ENCODE peak calls at places on chromosomes 7 and 10, in eight cellular contexts. One of them, this sample, is unnamed.

GRCh38 chr7:30845426-30846135 is 66.1 kb upstream of the AQP1 start:
- DNase-seq in T follicular helper cell: no peak
- DNase-seq in RCC 7860: no peak
- DNase-seq in T-cell: no peak
- DNase-seq in NCI-H2029: no peak
- DNase-seq in astrocyte: peak; percentile 30
- DNase-seq in Caco-2: peak; percentile 21
- DNase-seq in mucosa of gallbladder: no peak
- DNase-seq in this sample: no peak

GRCh38 chr10:118721005-118721876 is 33.5 kb downstream of the CACUL1 start:
- DNase-seq in T follicular helper cell: peak; percentile 38
- DNase-seq in RCC 7860: peak; percentile 41
- DNase-seq in T-cell: no peak
- DNase-seq in NCI-H2029: no peak
- DNase-seq in astrocyte: peak; percentile 9
- DNase-seq in Caco-2: no peak
- DNase-seq in mucosa of gallbladder: peak; percentile 74
- DNase-seq in this sample: no peak

GRCh38 chr10:131548176-131548575 is 236.7 kb upstream of the TCERG1L start:
- DNase-seq in T follicular helper cell: no peak
- DNase-seq in RCC 7860: no peak
- DNase-seq in T-cell: no peak
- DNase-seq in NCI-H2029: no peak
- DNase-seq in astrocyte: no peak
- DNase-seq in Caco-2: no peak
- DNase-seq in mucosa of gallbladder: no peak
- DNase-seq in this sample: no peak

GRCh38 chr10:61902448-61903183 is 1.1 kb downstream of the ARID5B start:
- DNase-seq in T follicular helper cell: peak; percentile 59
- DNase-seq in RCC 7860: peak; percentile 49
- DNase-seq in T-cell: peak; percentile 57
- DNase-seq in NCI-H2029: no peak
- DNase-seq in astrocyte: peak; percentile 63
- DNase-seq in Caco-2: peak; percentile 87
- DNase-seq in mucosa of gallbladder: peak; percentile 58
- DNase-seq in this sample: no peak

GRCh38 chr10:3777876-3778707 is 6.9 kb downstream of the KLF6 start:
- DNase-seq in T follicular helper cell: no peak
- DNase-seq in RCC 7860: peak; percentile 10
- DNase-seq in T-cell: no peak
- DNase-seq in NCI-H2029: no peak
- DNase-seq in astrocyte: no peak
- DNase-seq in Caco-2: no peak
- DNase-seq in mucosa of gallbladder: no peak
- DNase-seq in this sample: no peak

GRCh38 chr7:159015081-159015893 is 129.4 kb downstream of the VIPR2 start:
- DNase-seq in T follicular helper cell: no peak
- DNase-seq in RCC 7860: no peak
- DNase-seq in T-cell: no peak
- DNase-seq in NCI-H2029: no peak
- DNase-seq in astrocyte: no peak
- DNase-seq in Caco-2: peak; percentile 59
- DNase-seq in mucosa of gallbladder: peak; percentile 70
- DNase-seq in this sample: peak; percentile 34

GRCh38 chr10:124632064-124632531 is 112.1 kb downstream of the FAM53B start:
- DNase-seq in T follicular helper cell: no peak
- DNase-seq in RCC 7860: no peak
- DNase-seq in T-cell: no peak
- DNase-seq in NCI-H2029: peak; percentile 36
- DNase-seq in astrocyte: peak; percentile 53
- DNase-seq in Caco-2: no peak
- DNase-seq in mucosa of gallbladder: no peak
- DNase-seq in this sample: peak; percentile 26

GRCh38 chr10:37734971-37735370 is 122.4 kb downstream of the ZNF248 start:
- DNase-seq in T follicular helper cell: no peak
- DNase-seq in RCC 7860: peak; percentile 89
- DNase-seq in T-cell: no peak
- DNase-seq in NCI-H2029: no peak
- DNase-seq in astrocyte: no peak
- DNase-seq in Caco-2: no peak
- DNase-seq in mucosa of gallbladder: no peak
- DNase-seq in this sample: no peak

GRCh38 chr7:23538301-23538700 is 6.5 kb upstream of the TRA2A start:
- DNase-seq in T follicular helper cell: no peak
- DNase-seq in RCC 7860: no peak
- DNase-seq in T-cell: no peak
- DNase-seq in NCI-H2029: no peak
- DNase-seq in astrocyte: no peak
- DNase-seq in Caco-2: no peak
- DNase-seq in mucosa of gallbladder: no peak
- DNase-seq in this sample: no peak

GRCh38 chr10:88915781-88916180 is 35.7 kb downstream of the STAMBPL1 start:
- DNase-seq in T follicular helper cell: no peak
- DNase-seq in RCC 7860: no peak
- DNase-seq in T-cell: no peak
- DNase-seq in NCI-H2029: no peak
- DNase-seq in astrocyte: no peak
- DNase-seq in Caco-2: peak; percentile 46
- DNase-seq in mucosa of gallbladder: no peak
- DNase-seq in this sample: no peak

GRCh38 chr7:113071465-113071864 is 15.2 kb downstream of the GPR85 start:
- DNase-seq in T follicular helper cell: no peak
- DNase-seq in RCC 7860: no peak
- DNase-seq in T-cell: no peak
- DNase-seq in NCI-H2029: no peak
- DNase-seq in astrocyte: peak; percentile 10
- DNase-seq in Caco-2: no peak
- DNase-seq in mucosa of gallbladder: no peak
- DNase-seq in this sample: no peak

GRCh38 chr10:60042959-60043358 is 136.6 kb upstream of the CCDC6 start:
- DNase-seq in T follicular helper cell: no peak
- DNase-seq in RCC 7860: no peak
- DNase-seq in T-cell: no peak
- DNase-seq in NCI-H2029: no peak
- DNase-seq in astrocyte: no peak
- DNase-seq in Caco-2: no peak
- DNase-seq in mucosa of gallbladder: no peak
- DNase-seq in this sample: no peak

GRCh38 chr7:43799605-43800004 is 41.1 kb downstream of the BLVRA start:
- DNase-seq in T follicular helper cell: no peak
- DNase-seq in RCC 7860: no peak
- DNase-seq in T-cell: no peak
- DNase-seq in NCI-H2029: no peak
- DNase-seq in astrocyte: no peak
- DNase-seq in Caco-2: no peak
- DNase-seq in mucosa of gallbladder: no peak
- DNase-seq in this sample: peak; percentile 11

GRCh38 chr10:103605359-103606156 is 112.1 kb downstream of the NEURL1 start:
- DNase-seq in T follicular helper cell: peak; percentile 28
- DNase-seq in RCC 7860: no peak
- DNase-seq in T-cell: peak; percentile 20
- DNase-seq in NCI-H2029: no peak
- DNase-seq in astrocyte: peak; percentile 15
- DNase-seq in Caco-2: no peak
- DNase-seq in mucosa of gallbladder: peak; percentile 54
- DNase-seq in this sample: no peak

GRCh38 chr10:96647466-96647865 is 60.7 kb upstream of the TM9SF3 start:
- DNase-seq in T follicular helper cell: no peak
- DNase-seq in RCC 7860: no peak
- DNase-seq in T-cell: no peak
- DNase-seq in NCI-H2029: no peak
- DNase-seq in astrocyte: no peak
- DNase-seq in Caco-2: no peak
- DNase-seq in mucosa of gallbladder: no peak
- DNase-seq in this sample: no peak

GRCh38 chr10:79349766-79350406 is 2.6 kb downstream of the PPIF start:
- DNase-seq in T follicular helper cell: no peak
- DNase-seq in RCC 7860: no peak
- DNase-seq in T-cell: no peak
- DNase-seq in NCI-H2029: no peak
- DNase-seq in astrocyte: no peak
- DNase-seq in Caco-2: no peak
- DNase-seq in mucosa of gallbladder: peak; percentile 9
- DNase-seq in this sample: no peak

GRCh38 chr7:26633557-26633956 is 230.8 kb downstream of the SKAP2 start:
- DNase-seq in T follicular helper cell: no peak
- DNase-seq in RCC 7860: no peak
- DNase-seq in T-cell: no peak
- DNase-seq in NCI-H2029: no peak
- DNase-seq in astrocyte: no peak
- DNase-seq in Caco-2: no peak
- DNase-seq in mucosa of gallbladder: no peak
- DNase-seq in this sample: no peak

GRCh38 chr7:105268511-105269392 is 120.0 kb downstream of the SRPK2 start:
- DNase-seq in T follicular helper cell: no peak
- DNase-seq in RCC 7860: peak; percentile 28
- DNase-seq in T-cell: no peak
- DNase-seq in NCI-H2029: peak; percentile 23
- DNase-seq in astrocyte: peak; percentile 70
- DNase-seq in Caco-2: no peak
- DNase-seq in mucosa of gallbladder: peak; percentile 20
- DNase-seq in this sample: no peak

GRCh38 chr7:80611353-80611752 is 27.1 kb upstream of the CD36 start:
- DNase-seq in T follicular helper cell: no peak
- DNase-seq in RCC 7860: no peak
- DNase-seq in T-cell: no peak
- DNase-seq in NCI-H2029: peak; percentile 8
- DNase-seq in astrocyte: no peak
- DNase-seq in Caco-2: no peak
- DNase-seq in mucosa of gallbladder: no peak
- DNase-seq in this sample: no peak

GRCh38 chr10:89283174-89283987 is 18.5 kb upstream of the IFIT2 start:
- DNase-seq in T follicular helper cell: no peak
- DNase-seq in RCC 7860: peak; percentile 98
- DNase-seq in T-cell: no peak
- DNase-seq in NCI-H2029: no peak
- DNase-seq in astrocyte: peak; percentile 81
- DNase-seq in Caco-2: no peak
- DNase-seq in mucosa of gallbladder: no peak
- DNase-seq in this sample: no peak